ENCODE peak calls at places on chromosomes 3 and 15, in eight cellular contexts. L, P, C, J, A, B, O and N are unnamed samples.

GRCh38 chr3:183193762-183194701 is 31.5 kb upstream of the LAMP3 start:
- DNase-seq in L (no peak), P (no peak), C (no peak), J (no peak), A (no peak), B (no peak), O (no peak), N (no peak)

GRCh38 chr3:176349706-176350105 is 847.6 kb downstream of the TBL1XR1 start:
- DNase-seq in L (no peak), P (no peak), C (no peak), J (no peak), A (no peak), B (no peak), O (no peak), N (no peak)

GRCh38 chr3:185079620-185080019 is 73.2 kb downstream of the C3orf70 start:
- DNase-seq in L (no peak), P (no peak), C (no peak), J (no peak), A (no peak), B (no peak), O (no peak), N (no peak)

GRCh38 chr15:43093026-43093425 is 12.8 kb downstream of the UBR1 start:
- DNase-seq in L (no peak), P (no peak), C (peak; percentile 2), J (no peak), A (no peak), B (no peak), O (no peak), N (no peak)

GRCh38 chr15:81337713-81338157 is 13.8 kb upstream of the STARD5 start:
- DNase-seq in L (peak; percentile 29), P (no peak), C (no peak), J (no peak), A (no peak), B (no peak), O (no peak), N (no peak)

GRCh38 chr3:133362539-133362938 is 37.3 kb upstream of the BFSP2 start:
- DNase-seq in L (no peak), P (no peak), C (peak; percentile 14), J (no peak), A (no peak), B (no peak), O (no peak), N (no peak)

GRCh38 chr3:123315271-123315595 is 113.5 kb downstream of the SEC22A start:
- DNase-seq in L (no peak), P (no peak), C (no peak), J (no peak), A (no peak), B (no peak), O (no peak), N (no peak)

GRCh38 chr15:40091861-40092415 is 16.7 kb downstream of the BMF start:
- DNase-seq in L (no peak), P (no peak), C (no peak), J (no peak), A (no peak), B (no peak), O (no peak), N (no peak)

GRCh38 chr15:93165737-93166136 is 76.7 kb upstream of the RGMA start:
- DNase-seq in L (no peak), P (no peak), C (no peak), J (no peak), A (no peak), B (no peak), O (no peak), N (no peak)

GRCh38 chr15:66080791-66081475 is 172.6 kb downstream of the MEGF11 start:
- DNase-seq in L (no peak), P (no peak), C (no peak), J (no peak), A (no peak), B (no peak), O (no peak), N (no peak)

GRCh38 chr15:62782100-62782791 is 260.3 kb upstream of the TPM1 start:
- DNase-seq in L (peak; percentile 82), P (peak; percentile 90), C (peak; percentile 45), J (no peak), A (no peak), B (peak; percentile 83), O (no peak), N (peak; percentile 91)

GRCh38 chr15:64596701-64597468 is 136.5 kb downstream of the ZNF609 start:
- DNase-seq in L (no peak), P (peak; percentile 18), C (peak; percentile 59), J (no peak), A (no peak), B (peak; percentile 66), O (no peak), N (no peak)

GRCh38 chr3:39249453-39250115 is 30.3 kb downstream of the CX3CR1 start:
- DNase-seq in L (no peak), P (no peak), C (peak; percentile 51), J (no peak), A (no peak), B (no peak), O (no peak), N (no peak)

GRCh38 chr15:85048430-85048829 is 66.8 kb downstream of the PDE8A start:
- DNase-seq in L (no peak), P (no peak), C (no peak), J (no peak), A (no peak), B (no peak), O (no peak), N (no peak)

GRCh38 chr3:126895178-126896066 is 87.5 kb upstream of the PLXNA1 start:
- DNase-seq in L (peak; percentile 60), P (no peak), C (no peak), J (no peak), A (no peak), B (no peak), O (no peak), N (peak; percentile 72)

GRCh38 chr15:84552896-84553295 is 47.9 kb upstream of the ZSCAN2 start:
- DNase-seq in L (no peak), P (no peak), C (no peak), J (no peak), A (no peak), B (no peak), O (no peak), N (no peak)

GRCh38 chr3:15711281-15711680 is 86.5 kb downstream of the ANKRD28 start:
- DNase-seq in L (no peak), P (no peak), C (no peak), J (no peak), A (no peak), B (no peak), O (no peak), N (no peak)

GRCh38 chr3:87958289-87958688 is 100.5 kb downstream of the CGGBP1 start:
- DNase-seq in L (no peak), P (no peak), C (no peak), J (no peak), A (no peak), B (no peak), O (no peak), N (no peak)

GRCh38 chr3:2001306-2002108 is 97.2 kb upstream of the CNTN4 start:
- DNase-seq in L (no peak), P (no peak), C (no peak), J (no peak), A (no peak), B (no peak), O (no peak), N (no peak)

GRCh38 chr3:38738630-38739395 is 77.2 kb downstream of the SCN10A start:
- DNase-seq in L (no peak), P (peak; percentile 9), C (peak; percentile 41), J (no peak), A (no peak), B (no peak), O (no peak), N (no peak)

GRCh38 chr15:40493089-40493840 is 22.5 kb downstream of the CHST14 start:
- DNase-seq in L (no peak), P (no peak), C (peak; percentile 24), J (no peak), A (no peak), B (no peak), O (no peak), N (no peak)

GRCh38 chr3:45978348-45978747 is 17.3 kb downstream of the FYCO1 start:
- DNase-seq in L (no peak), P (no peak), C (no peak), J (no peak), A (no peak), B (no peak), O (no peak), N (no peak)

GRCh38 chr3:176155012-176155411 is 1042.3 kb downstream of the TBL1XR1 start:
- DNase-seq in L (no peak), P (no peak), C (no peak), J (no peak), A (no peak), B (no peak), O (no peak), N (no peak)

GRCh38 chr15:91342091-91342490 is 242.0 kb downstream of the SV2B start:
- DNase-seq in L (no peak), P (no peak), C (no peak), J (no peak), A (no peak), B (no peak), O (no peak), N (no peak)

GRCh38 chr3:169245631-169246030 is 417.9 kb downstream of the MECOM start:
- DNase-seq in L (no peak), P (no peak), C (no peak), J (no peak), A (no peak), B (no peak), O (no peak), N (no peak)

GRCh38 chr3:143314291-143315093 is 194.9 kb downstream of the CHST2 start:
- DNase-seq in L (no peak), P (no peak), C (no peak), J (no peak), A (no peak), B (no peak), O (no peak), N (no peak)

GRCh38 chr3:51681453-51681852 is 10.4 kb downstream of the TEX264 start:
- DNase-seq in L (peak; percentile 69), P (no peak), C (peak; percentile 59), J (no peak), A (peak; percentile 17), B (no peak), O (peak; percentile 22), N (no peak)

GRCh38 chr3:23633261-23633960 is 172.3 kb upstream of the UBE2E1 start:
- DNase-seq in L (no peak), P (no peak), C (no peak), J (no peak), A (no peak), B (peak; percentile 31), O (no peak), N (no peak)

GRCh38 chr3:81753416-81754014 is 7.9 kb downstream of the GBE1 start:
- DNase-seq in L (no peak), P (no peak), C (no peak), J (no peak), A (no peak), B (no peak), O (no peak), N (no peak)

GRCh38 chr3:102299125-102299877 is 135.5 kb upstream of the ZPLD1 start:
- DNase-seq in L (no peak), P (no peak), C (peak; percentile 27), J (no peak), A (no peak), B (no peak), O (no peak), N (no peak)

GRCh38 chr15:81783586-81783985 is 262.2 kb downstream of the MEX3B start:
- DNase-seq in L (no peak), P (no peak), C (no peak), J (no peak), A (no peak), B (no peak), O (no peak), N (no peak)